ENCODE peak calls at places on chromosomes 12 and 14, in six cellular contexts. Q, W, M, Y, C and U are unnamed samples.

GRCh38 chr14:101492716-101493115 is 68.6 kb upstream of the DIO3 start:
- DNase-seq in Y (no peak), C (no peak), W (no peak), Q (no peak), M (no peak), U (no peak)

GRCh38 chr12:115201928-115202327 is 518.0 kb upstream of the TBX3 start:
- DNase-seq in Q (no peak), W (no peak), M (no peak), Y (no peak), C (no peak), U (no peak)

GRCh38 chr14:98966021-98966420 is 306.0 kb downstream of the BCL11B start:
- DNase-seq in W (no peak), M (no peak), Y (no peak), Q (no peak), C (no peak), U (no peak)

GRCh38 chr14:28119849-28120248 is 646.7 kb upstream of the FOXG1 start:
- DNase-seq in Q (no peak), W (no peak), C (no peak), Y (no peak), M (no peak), U (no peak)

GRCh38 chr14:23182372-23183014 is 967 bp downstream of the SLC7A8 start:
- DNase-seq in Q (no peak), W (no peak), C (no peak), Y (no peak), M (no peak), U (peak; percentile 41)

GRCh38 chr12:7120166-7120565 is 8.5 kb downstream of the RBP5 start:
- DNase-seq in M (no peak), Y (no peak), W (no peak), Q (no peak), C (no peak), U (no peak)

GRCh38 chr12:7645395-7646177 is 20.1 kb downstream of the APOBEC1 start:
- DNase-seq in M (peak; percentile 10), W (peak; percentile 47), C (no peak), Y (peak; percentile 48), Q (no peak), U (no peak)

GRCh38 chr14:105398726-105399440 is 545 bp downstream of the TEX22 start:
- DNase-seq in Y (peak; percentile 52), W (no peak), M (peak; percentile 45), Q (no peak), C (peak; percentile 46), U (no peak)

GRCh38 chr14:69079188-69079742 is 73.7 kb downstream of the DCAF5 start:
- DNase-seq in C (no peak), W (peak; percentile 89), M (peak; percentile 95), Y (no peak), Q (no peak), U (no peak)

GRCh38 chr12:127231366-127231765 is 1035.6 kb upstream of the TMEM132C start:
- DNase-seq in W (no peak), M (peak; percentile 69), Q (no peak), Y (no peak), C (no peak), U (no peak)

GRCh38 chr14:23643533-23644194 is 7.5 kb downstream of the DHRS2 start:
- DNase-seq in Y (no peak), Q (no peak), W (no peak), C (no peak), M (no peak), U (no peak)

GRCh38 chr12:52165096-52165855 is 26.5 kb downstream of the KRT80 start:
- DNase-seq in Q (no peak), C (no peak), M (no peak), W (no peak), Y (no peak), U (no peak)

GRCh38 chr14:81343166-81343565 is 57.0 kb downstream of the STON2 start:
- DNase-seq in W (peak; percentile 65), Y (no peak), Q (no peak), M (no peak), C (no peak), U (no peak)

GRCh38 chr14:76227450-76228050 is 75.8 kb downstream of the GPATCH2L start:
- DNase-seq in C (no peak), M (peak; percentile 53), W (no peak), Q (no peak), Y (no peak), U (no peak)

GRCh38 chr12:49389092-49389703 is 21.9 kb downstream of the SPATS2 start:
- DNase-seq in M (no peak), W (no peak), Y (no peak), C (no peak), Q (no peak), U (no peak)

GRCh38 chr14:88868558-88869159 is 44.2 kb downstream of the TTC8 start:
- DNase-seq in Q (no peak), Y (peak; percentile 20), M (peak; percentile 20), C (peak; percentile 1), W (peak; percentile 49), U (no peak)

GRCh38 chr12:38399711-38400205 is 83.2 kb downstream of the ALG10B start:
- DNase-seq in Y (no peak), W (no peak), C (no peak), M (no peak), Q (no peak), U (no peak)

GRCh38 chr14:58899317-58899713 is 261.6 kb downstream of the DACT1 start:
- DNase-seq in W (no peak), M (peak; percentile 92), Y (no peak), C (no peak), Q (no peak), U (no peak)

GRCh38 chr12:6827437-6827894 is 741 bp upstream of the P3H3 start:
- DNase-seq in Q (peak; percentile 87), W (peak; percentile 43), Y (peak; percentile 88), M (peak; percentile 78), C (no peak), U (no peak)

GRCh38 chr14:68657300-68658028 is 135.4 kb downstream of the ZFP36L1 start:
- DNase-seq in Y (no peak), C (no peak), M (no peak), W (no peak), Q (no peak), U (no peak)

GRCh38 chr12:95997911-95998510 is 1.9 kb upstream of the HAL start:
- DNase-seq in M (peak; percentile 3), C (no peak), Y (no peak), W (no peak), Q (no peak), U (no peak)

GRCh38 chr12:56321027-56321426 is 5.2 kb upstream of the CNPY2 start:
- DNase-seq in W (no peak), Y (no peak), M (no peak), Q (no peak), C (no peak), U (no peak)

GRCh38 chr12:27474344-27474743 is 27.8 kb downstream of the SMCO2 start:
- DNase-seq in Q (no peak), C (no peak), Y (no peak), M (peak; percentile 92), W (no peak), U (no peak)

GRCh38 chr12:53481957-53482586 is 17.2 kb downstream of the MAP3K12 start:
- DNase-seq in Q (no peak), Y (peak; percentile 36), M (no peak), C (no peak), W (peak; percentile 29), U (no peak)